ENCODE peak calls at places on chromosomes 2 and 18, in four cellular contexts. I is IMR-90, O is K562, M is GM12878. W is an unnamed sample.
A peak's percentile ranks its signal among the peaks of the same experiment; 100 is the strongest.

GRCh38 chr2:111042772-111043771 is 77.6 kb upstream of the BCL2L11 start:
- DNase-seq in I (no peak), O (no peak), M (no peak), W (no peak)

GRCh38 chr2:74873678-74874640 is 40.0 kb downstream of the HK2 start:
- DNase-seq in I (no peak), O (no peak), M (no peak), W (no peak)

GRCh38 chr18:55384551-55385275 is 203.3 kb downstream of the TCF4 start:
- DNase-seq in I (peak; percentile 48), O (peak; percentile 34), M (no peak), W (peak; percentile 67)

GRCh38 chr18:63708650-63709049 is 5.9 kb downstream of the SERPINB11 start:
- DNase-seq in I (peak; percentile 96), O (no peak), M (no peak), W (peak; percentile 8)

GRCh38 chr2:229738024-229738625 is 23.8 kb upstream of the DNER start:
- DNase-seq in I (no peak), O (no peak), M (no peak), W (no peak)

GRCh38 chr2:158994920-158995676 is 26.7 kb downstream of the TANC1 start:
- DNase-seq in I (no peak), O (no peak), M (no peak), W (no peak)

GRCh38 chr18:23833714-23834113 is 144.5 kb downstream of the LAMA3 start:
- DNase-seq in I (no peak), O (no peak), M (no peak), W (no peak)

GRCh38 chr18:8952796-8953760 is 149.4 kb upstream of the NDUFV2 start:
- DNase-seq in I (peak; percentile 92), O (no peak), M (no peak), W (no peak)

GRCh38 chr2:50693285-50693684 is 338.6 kb downstream of the NRXN1 start:
- DNase-seq in I (no peak), O (no peak), M (no peak), W (no peak)

GRCh38 chr18:46148810-46149209 is 44.6 kb downstream of the HAUS1 start:
- DNase-seq in I (peak; percentile 59), O (peak; percentile 45), M (no peak), W (peak; percentile 66)

GRCh38 chr2:238924496-238925195 is 76.8 kb downstream of the TWIST2 start:
- DNase-seq in I (no peak), O (no peak), M (no peak), W (peak; percentile 10)

GRCh38 chr18:58412844-58413666 is 215.8 kb downstream of the ALPK2 start:
- DNase-seq in I (no peak), O (no peak), M (no peak), W (no peak)

GRCh38 chr2:99825630-99826029 is 316.8 kb downstream of the AFF3 start:
- DNase-seq in I (no peak), O (no peak), M (no peak), W (no peak)

GRCh38 chr18:23306842-23307241 is 146.2 kb upstream of the RIOK3 start:
- DNase-seq in I (no peak), O (no peak), M (peak; percentile 44), W (peak; percentile 23)

GRCh38 chr2:71609029-71609428 is 155.7 kb downstream of the DYSF start:
- DNase-seq in I (no peak), O (no peak), M (no peak), W (peak; percentile 68)

GRCh38 chr2:174048238-174048637 is 83.1 kb upstream of the SP3 start:
- DNase-seq in I (no peak), O (no peak), M (no peak), W (no peak)

GRCh38 chr2:129883121-129883520 is 96.3 kb upstream of the RAB6C start:
- DNase-seq in I (no peak), O (no peak), M (no peak), W (no peak)
- H2AFZ ChIP-seq in I (no peak overlapping the region), O (no peak overlapping the region), M (no peak overlapping the region), W (no peak overlapping the region)

GRCh38 chr18:48104703-48105102 is 174.2 kb upstream of the SMAD2 start:
- DNase-seq in I (no peak), O (no peak), M (no peak), W (no peak)
- TF ChIP-seq FOS in I (no peak), O (no peak), M (no peak), W (no peak)

DNA sequence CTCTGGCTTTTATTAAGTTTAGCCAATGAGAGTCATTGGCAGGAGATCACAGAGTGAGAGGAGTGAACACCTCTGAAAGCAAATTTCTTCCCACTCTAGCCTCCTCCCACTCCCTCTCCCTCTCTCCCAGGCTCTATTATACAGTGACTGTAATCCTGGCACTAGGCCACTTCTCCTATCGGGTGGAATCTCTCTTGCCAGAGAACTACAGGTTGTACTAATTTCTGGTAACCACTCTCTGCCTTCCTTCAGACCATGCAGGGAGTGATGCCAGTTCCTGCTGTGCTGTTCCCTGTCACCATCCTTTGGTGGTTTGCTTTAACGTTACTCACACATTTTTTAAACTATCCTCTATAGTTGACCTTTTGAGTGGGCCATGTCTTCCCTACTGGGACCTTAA is 217.2 kb downstream of the MREG start:
- DNase-seq in I (peak; percentile 66), O (no peak), M (no peak), W (peak; percentile 44)
- H2AFZ ChIP-seq in I (no peak overlapping the region), O (peak overlapping the region; percentile 59), M (no peak overlapping the region), W (no peak overlapping the region)

GRCh38 chr2:57759131-57759530 is 287.5 kb upstream of the VRK2 start:
- DNase-seq in I (no peak), O (no peak), M (no peak), W (no peak)
- TF ChIP-seq FOS in I (no peak), O (no peak), M (no peak), W (no peak)

GRCh38 chr18:48988508-48989303 is 37.9 kb upstream of the SMAD7 start:
- DNase-seq in I (no peak), O (no peak), M (no peak), W (no peak)
- H2AFZ ChIP-seq in I (no peak overlapping the region), O (no peak overlapping the region), M (no peak overlapping the region), W (no peak overlapping the region)

GRCh38 chr2:178328037-178328436 is 122.9 kb downstream of the PRKRA start:
- DNase-seq in I (peak; percentile 77), O (no peak), M (no peak), W (peak; percentile 75)
- TF ChIP-seq FOS in I (no peak), O (no peak), M (no peak), W (no peak)

GRCh38 chr18:45103319-45104070 is 422.8 kb downstream of the SETBP1 start:
- DNase-seq in I (no peak), O (no peak), M (peak; percentile 72), W (no peak)
- H2AFZ ChIP-seq in I (no peak overlapping the region), O (no peak overlapping the region), M (peak overlapping the region; percentile 68), W (no peak overlapping the region)

GRCh38 chr18:79493801-79494211 is 98.1 kb downstream of the NFATC1 start:
- DNase-seq in I (no peak), O (no peak), M (no peak), W (no peak)
- TF ChIP-seq FOS in I (no peak), O (no peak), M (no peak), W (no peak)